ENCODE peak calls at places on chromosomes 12 and 14, in four cellular contexts. One of them, this sample, is unnamed.

GRCh38 chr14:75158843-75159614 is 17.4 kb downstream of the TMED10 start:
- DNase-seq in AG10803: no peak
- DNase-seq in neuronal stem cell: no peak
- DNase-seq in spleen: no peak
- DNase-seq in this sample: peak

GRCh38 chr14:96399405-96399804 is 7.5 kb downstream of the AK7 start:
- DNase-seq in AG10803: no peak
- DNase-seq in neuronal stem cell: no peak
- DNase-seq in spleen: no peak
- DNase-seq in this sample: no peak

GRCh38 chr14:57634335-57634734 is 140.7 kb upstream of the CCDC198 start:
- DNase-seq in AG10803: no peak
- DNase-seq in neuronal stem cell: no peak
- DNase-seq in spleen: no peak
- DNase-seq in this sample: no peak

GRCh38 chr14:74566174-74567125 is 45.6 kb downstream of the LTBP2 start:
- DNase-seq in AG10803: no peak
- DNase-seq in neuronal stem cell: no peak
- DNase-seq in spleen: peak
- DNase-seq in this sample: peak

GRCh38 chr12:98591209-98591608 is 2.3 kb upstream of the SLC25A3 start:
- DNase-seq in AG10803: peak
- DNase-seq in neuronal stem cell: no peak
- DNase-seq in spleen: no peak
- DNase-seq in this sample: no peak

GRCh38 chr14:21317433-21317832 is 37.5 kb downstream of the RPGRIP1 start:
- DNase-seq in AG10803: no peak
- DNase-seq in neuronal stem cell: no peak
- DNase-seq in spleen: no peak
- DNase-seq in this sample: no peak

GRCh38 chr12:6250343-6250742 is 50.1 kb downstream of the CD9 start:
- DNase-seq in AG10803: peak
- DNase-seq in neuronal stem cell: no peak
- DNase-seq in spleen: no peak
- DNase-seq in this sample: peak

GRCh38 chr14:22084393-22085281 is 411.0 kb upstream of the OR4E1 start:
- DNase-seq in AG10803: peak
- DNase-seq in neuronal stem cell: peak
- DNase-seq in spleen: no peak
- DNase-seq in this sample: peak

GRCh38 chr14:44700184-44700583 is 193.1 kb upstream of the FSCB start:
- DNase-seq in AG10803: no peak
- DNase-seq in neuronal stem cell: no peak
- DNase-seq in spleen: no peak
- DNase-seq in this sample: peak

GRCh38 chr12:100127766-100128508 is 14.7 kb downstream of the BLTP3B start:
- DNase-seq in AG10803: peak
- DNase-seq in neuronal stem cell: no peak
- DNase-seq in spleen: no peak
- DNase-seq in this sample: peak

This sample was measured in cardiac fibroblast.